ENCODE peak calls at places on chromosomes 16 and 17, in five cellular contexts. Z, U, L, W and M are unnamed samples.

GRCh38 chr17:64084086-64084939 is 45.6 kb downstream of the ERN1 start:
- DNase-seq in Z (no peak), U (no peak), L (no peak), W (peak; percentile 54), M (no peak)

GRCh38 chr17:1455291-1455747 is 713 bp downstream of the CRK start:
- DNase-seq in Z (peak; percentile 83), U (peak; percentile 64), L (no peak), W (peak; percentile 51), M (peak; percentile 68)

GRCh38 chr17:17819561-17819995 is 17.2 kb downstream of the SREBF1 start:
- DNase-seq in Z (peak; percentile 86), U (peak; percentile 81), L (no peak), W (peak; percentile 84), M (peak; percentile 93)

GRCh38 chr16:79605999-79606398 is 5.5 kb upstream of the MAF start:
- DNase-seq in Z (no peak), U (peak; percentile 87), L (no peak), W (peak; percentile 42), M (no peak)

GRCh38 chr16:27844826-27845225 is 218.7 kb downstream of the GSG1L start:
- DNase-seq in Z (peak; percentile 32), U (no peak), L (no peak), W (no peak), M (no peak)

GRCh38 chr16:46885960-46886763 is 2.0 kb downstream of the GPT2 start:
- DNase-seq in Z (peak; percentile 40), U (peak; percentile 36), L (peak; percentile 39), W (peak; percentile 68), M (no peak)

GRCh38 chr17:42669705-42670198 is 7.0 kb downstream of the PLEKHH3 start:
- DNase-seq in Z (no peak), U (no peak), L (no peak), W (no peak), M (no peak)

GRCh38 chr17:7184091-7184488 is 4.9 kb upstream of the ASGR1 start:
- DNase-seq in Z (peak; percentile 87), U (no peak), L (no peak), W (no peak), M (no peak)

GRCh38 chr17:47949197-47949759 is 7.9 kb downstream of the PNPO start:
- DNase-seq in Z (peak; percentile 96), U (peak; percentile 69), L (peak; percentile 76), W (peak; percentile 68), M (peak; percentile 81)

GRCh38 chr17:45149037-45149668 is 878 bp downstream of the HEXIM1 start:
- DNase-seq in Z (peak; percentile 93), U (no peak), L (peak; percentile 78), W (peak; percentile 62), M (peak; percentile 79)

GRCh38 chr17:16923904-16924700 is 47.8 kb downstream of the TNFRSF13B start:
- DNase-seq in Z (peak; percentile 49), U (no peak), L (peak; percentile 6), W (no peak), M (no peak)

GRCh38 chr16:81715358-81716196 is 63.5 kb upstream of the PLCG2 start:
- DNase-seq in Z (no peak), U (no peak), L (no peak), W (no peak), M (peak; percentile 49)

DNA sequence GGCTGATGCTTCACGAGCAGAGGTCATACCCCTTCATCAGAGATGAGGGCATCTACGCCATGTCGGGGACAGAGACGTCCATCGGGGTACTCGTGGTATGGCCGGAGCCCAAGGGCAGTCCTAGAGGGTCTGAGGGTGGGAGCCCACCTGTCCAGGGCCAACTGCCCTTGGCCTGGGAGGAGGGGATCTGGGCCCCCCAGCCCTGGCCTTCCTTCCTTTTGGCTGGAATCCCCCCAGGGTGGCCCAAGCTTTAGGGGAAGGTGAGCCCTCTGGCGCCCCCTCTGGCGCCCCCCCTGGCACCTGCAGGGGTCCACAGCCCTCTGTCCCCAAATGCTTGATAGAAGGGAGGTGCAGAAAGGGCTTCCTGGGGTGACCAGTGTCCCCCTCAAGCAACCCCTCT is 69.3 kb downstream of the SCNN1B start:
- DNase-seq in Z (no peak), U (no peak), L (no peak), W (no peak), M (no peak)
- TF ChIP-seq CTCF in Z (no peak), U (no peak), L (no peak), W (no peak), M (no peak)

GRCh38 chr17:80790021-80790765 is 201.4 kb upstream of the CHMP6 start:
- DNase-seq in Z (no peak), U (no peak), L (no peak), W (no peak), M (peak; percentile 81)
- TF ChIP-seq CTCF in Z (no peak), U (no peak), L (no peak), W (no peak), M (no peak)

DNA sequence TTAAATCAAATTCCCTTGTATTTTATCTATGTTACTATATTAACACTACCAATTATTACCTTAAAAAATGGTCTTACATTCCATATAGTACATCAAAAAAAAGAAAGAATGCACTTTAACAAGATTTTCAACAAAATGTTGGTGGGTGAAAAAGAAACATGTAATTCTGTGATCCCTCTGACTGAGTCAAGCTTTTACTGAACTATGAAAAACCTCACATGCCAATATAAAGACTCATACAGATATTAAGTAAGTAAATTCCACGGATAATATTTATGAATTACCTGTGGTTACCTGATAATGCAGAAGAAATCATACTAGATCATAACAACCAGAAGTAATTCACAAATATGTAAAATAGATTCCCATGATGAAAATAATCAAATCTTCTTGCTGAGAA is 12.4 kb downstream of the COIL start:
- DNase-seq in Z (no peak), U (no peak), L (no peak), W (peak; percentile 14), M (no peak)
- TF ChIP-seq CTCF in Z (no peak), U (no peak), L (no peak), W (no peak), M (no peak)

DNA sequence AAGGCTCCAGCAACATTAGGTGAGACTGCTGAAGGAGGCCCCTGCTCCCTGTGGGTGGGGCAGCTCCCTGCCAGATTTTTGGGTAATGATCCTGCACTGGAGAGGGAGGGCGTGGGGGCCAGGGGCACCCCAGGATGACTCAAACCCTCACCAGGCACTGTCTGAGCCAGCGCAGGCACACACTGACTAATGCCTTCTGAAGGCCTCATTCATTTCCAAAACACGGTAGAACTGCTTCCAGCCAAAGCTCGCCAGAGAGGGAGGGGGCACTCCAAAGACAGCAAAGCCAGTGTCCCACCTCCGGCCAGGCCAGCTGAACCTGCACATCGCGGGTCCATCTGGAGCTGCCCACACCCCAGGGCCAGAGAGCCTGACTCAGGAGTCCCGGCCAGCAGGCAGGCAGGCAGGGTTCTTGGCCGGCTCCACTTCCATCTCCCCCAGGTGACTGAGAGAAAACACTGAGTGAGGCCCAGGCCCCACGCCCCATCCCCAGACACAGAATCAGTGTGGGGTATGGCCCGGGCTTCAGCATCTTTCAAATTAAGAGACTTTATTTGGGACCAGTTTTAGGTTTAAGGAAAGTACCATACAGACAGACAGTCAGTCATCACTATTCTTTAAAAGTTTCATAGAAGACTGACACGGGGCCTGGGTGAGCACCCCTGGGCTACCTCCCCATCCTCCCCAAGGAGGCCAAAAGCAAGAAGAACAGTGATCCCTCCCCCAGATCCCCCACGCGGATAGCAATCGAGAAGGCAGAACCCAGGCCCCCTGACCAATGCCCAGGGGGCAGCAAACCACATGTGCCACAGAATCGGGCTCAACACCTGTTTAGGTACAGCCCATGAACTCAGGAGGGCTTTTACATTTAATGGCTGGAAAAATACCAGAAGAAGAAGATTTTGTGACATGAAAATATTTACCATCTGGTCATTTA is 2.3 kb downstream of the PIEZO1 start:
- DNase-seq in Z (no peak), U (peak; percentile 95), L (no peak), W (peak; percentile 74), M (no peak)
- TF ChIP-seq CTCF in Z (no peak), U (no peak), L (no peak), W (no peak), M (no peak)

GRCh38 chr17:3723556-3724372 is at the start of gene HASPIN:
- DNase-seq in Z (peak; percentile 96), U (peak; percentile 99), L (peak; percentile 76), W (peak; percentile 60), M (peak; percentile 99)
- TF ChIP-seq CTCF in Z (peak; percentile 36), U (no peak), L (peak; percentile 59), W (no peak), M (no peak)

GRCh38 chr17:13725286-13725990 is 123.7 kb upstream of the HS3ST3A1 start:
- DNase-seq in Z (no peak), U (peak; percentile 7), L (no peak), W (peak; percentile 63), M (no peak)
- TF ChIP-seq CTCF in Z (no peak), U (no peak), L (no peak), W (no peak), M (no peak)